ENCODE peak calls at places on chromosome 18, in five cellular contexts. One of them, this sample, is unnamed.

GRCh38 chr18:23504720-23505119 is 1.4 kb downstream of the RMC1 start:
- DNase-seq in fibroblast of pulmonary artery: no peak
- DNase-seq in astrocyte: no peak
- DNase-seq in NB4: no peak
- DNase-seq in kidney: no peak
- DNase-seq in this sample: peak; percentile 82

GRCh38 chr18:78731423-78732032 is 248.1 kb upstream of the SALL3 start:
- DNase-seq in fibroblast of pulmonary artery: no peak
- DNase-seq in astrocyte: no peak
- DNase-seq in NB4: no peak
- DNase-seq in kidney: no peak
- DNase-seq in this sample: no peak

GRCh38 chr18:49658871-49659378 is 97.1 kb downstream of the LIPG start:
- DNase-seq in fibroblast of pulmonary artery: no peak
- DNase-seq in astrocyte: no peak
- DNase-seq in NB4: no peak
- DNase-seq in kidney: no peak
- DNase-seq in this sample: no peak

GRCh38 chr18:11989966-11990380 is 8.7 kb downstream of the IMPA2 start:
- DNase-seq in fibroblast of pulmonary artery: no peak
- DNase-seq in astrocyte: no peak
- DNase-seq in NB4: no peak
- DNase-seq in kidney: peak; percentile 91
- DNase-seq in this sample: no peak

GRCh38 chr18:34740101-34740500 is 30.0 kb downstream of the DTNA start:
- DNase-seq in fibroblast of pulmonary artery: no peak
- DNase-seq in astrocyte: no peak
- DNase-seq in NB4: no peak
- DNase-seq in kidney: no peak
- DNase-seq in this sample: no peak

GRCh38 chr18:13565228-13565627 is 161.1 kb downstream of the FAM210A start:
- DNase-seq in fibroblast of pulmonary artery: no peak
- DNase-seq in astrocyte: no peak
- DNase-seq in NB4: no peak
- DNase-seq in kidney: no peak
- DNase-seq in this sample: no peak

GRCh38 chr18:50231621-50232020 is 34.7 kb downstream of the CFAP53 start:
- DNase-seq in fibroblast of pulmonary artery: no peak
- DNase-seq in astrocyte: no peak
- DNase-seq in NB4: no peak
- DNase-seq in kidney: no peak
- DNase-seq in this sample: no peak

GRCh38 chr18:78448106-78448505 is 531.5 kb upstream of the SALL3 start:
- DNase-seq in fibroblast of pulmonary artery: no peak
- DNase-seq in astrocyte: no peak
- DNase-seq in NB4: no peak
- DNase-seq in kidney: no peak
- DNase-seq in this sample: no peak

GRCh38 chr18:23225518-23225917 is 90.2 kb downstream of the CABLES1 start:
- DNase-seq in fibroblast of pulmonary artery: peak; percentile 95
- DNase-seq in astrocyte: peak; percentile 98
- DNase-seq in NB4: no peak
- DNase-seq in kidney: no peak
- DNase-seq in this sample: no peak

GRCh38 chr18:3852321-3852720 is 402.3 kb downstream of the TGIF1 start:
- DNase-seq in fibroblast of pulmonary artery: no peak
- DNase-seq in astrocyte: no peak
- DNase-seq in NB4: peak; percentile 7
- DNase-seq in kidney: no peak
- DNase-seq in this sample: no peak

GRCh38 chr18:49563130-49563540 is 1.3 kb downstream of the LIPG start:
- DNase-seq in fibroblast of pulmonary artery: no peak
- DNase-seq in astrocyte: peak; percentile 47
- DNase-seq in NB4: peak; percentile 9
- DNase-seq in kidney: no peak
- DNase-seq in this sample: no peak

GRCh38 chr18:69518989-69519388 is 118.3 kb downstream of the DOK6 start:
- DNase-seq in fibroblast of pulmonary artery: peak; percentile 17
- DNase-seq in astrocyte: peak; percentile 22
- DNase-seq in NB4: no peak
- DNase-seq in kidney: no peak
- DNase-seq in this sample: no peak

GRCh38 chr18:79493801-79494211 is 98.1 kb downstream of the NFATC1 start:
- DNase-seq in fibroblast of pulmonary artery: no peak
- DNase-seq in astrocyte: no peak
- DNase-seq in NB4: no peak
- DNase-seq in kidney: peak; percentile 63
- DNase-seq in this sample: no peak

GRCh38 chr18:56748698-56749268 is 97.6 kb downstream of the WDR7 start:
- DNase-seq in fibroblast of pulmonary artery: peak; percentile 73
- DNase-seq in astrocyte: peak; percentile 11
- DNase-seq in NB4: peak; percentile 54
- DNase-seq in kidney: no peak
- DNase-seq in this sample: peak; percentile 33

GRCh38 chr18:9839806-9840205 is 46.0 kb upstream of the TXNDC2 start:
- DNase-seq in fibroblast of pulmonary artery: no peak
- DNase-seq in astrocyte: no peak
- DNase-seq in NB4: no peak
- DNase-seq in kidney: no peak
- DNase-seq in this sample: no peak

GRCh38 chr18:58669731-58670379 is 1.4 kb upstream of the MALT1 start:
- DNase-seq in fibroblast of pulmonary artery: peak; percentile 17
- DNase-seq in astrocyte: peak; percentile 89
- DNase-seq in NB4: peak; percentile 19
- DNase-seq in kidney: no peak
- DNase-seq in this sample: peak; percentile 63
- H3K4me3 ChIP-seq in fibroblast of pulmonary artery: no peak overlapping the region
- H3K4me3 ChIP-seq in astrocyte: peak overlapping the region; percentile 73
- H3K4me3 ChIP-seq in NB4: no peak overlapping the region
- H3K4me3 ChIP-seq in kidney: no peak overlapping the region
- H3K4me3 ChIP-seq in this sample: peak overlapping the region; percentile 67

GRCh38 chr18:61635901-61636528 is 256.8 kb downstream of the RNF152 start:
- DNase-seq in fibroblast of pulmonary artery: peak; percentile 70
- DNase-seq in astrocyte: peak; percentile 14
- DNase-seq in NB4: peak; percentile 47
- DNase-seq in kidney: peak; percentile 89
- DNase-seq in this sample: peak; percentile 61
- TF ChIP-seq CTCF in fibroblast of pulmonary artery: peak; percentile 94
- TF ChIP-seq CTCF in astrocyte: peak; percentile 78
- TF ChIP-seq CTCF in NB4: peak; percentile 87
- TF ChIP-seq CTCF in kidney: peak; percentile 77
- TF ChIP-seq CTCF in this sample: peak; percentile 75

DNA sequence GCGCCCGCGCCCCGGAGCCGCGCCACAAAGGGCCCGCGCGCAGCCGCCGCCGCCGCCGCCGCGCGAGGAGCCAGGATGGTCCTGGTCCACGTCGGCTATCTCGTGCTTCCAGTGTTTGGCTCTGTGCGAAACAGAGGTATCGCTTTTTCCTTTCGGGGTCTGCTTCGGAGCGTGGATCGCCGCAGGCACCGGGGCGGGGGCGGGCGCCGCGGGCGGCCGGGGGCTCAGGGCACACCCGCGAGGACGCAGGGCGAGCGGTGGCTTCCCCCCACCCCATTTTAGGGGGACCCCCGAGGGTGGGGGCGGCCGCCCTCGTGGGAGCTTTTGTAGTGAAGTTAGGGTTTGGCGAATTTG is 230.0 kb downstream of the HAUS1 start:
- DNase-seq in fibroblast of pulmonary artery: no peak
- DNase-seq in astrocyte: no peak
- DNase-seq in NB4: no peak
- DNase-seq in kidney: no peak
- DNase-seq in this sample: no peak
- H3K4me3 ChIP-seq in fibroblast of pulmonary artery: peak overlapping the region; percentile 19
- H3K4me3 ChIP-seq in astrocyte: peak overlapping the region; percentile 56
- H3K4me3 ChIP-seq in NB4: peak overlapping the region; percentile 26
- H3K4me3 ChIP-seq in kidney: peak overlapping the region; percentile 44
- H3K4me3 ChIP-seq in this sample: no peak overlapping the region

GRCh38 chr18:30623401-30624065 is 419.0 kb downstream of the DSC3 start:
- DNase-seq in fibroblast of pulmonary artery: no peak
- DNase-seq in astrocyte: peak; percentile 29
- DNase-seq in NB4: no peak
- DNase-seq in kidney: no peak
- DNase-seq in this sample: no peak

GRCh38 chr18:30625961-30626360 is 416.6 kb downstream of the DSC3 start:
- DNase-seq in fibroblast of pulmonary artery: no peak
- DNase-seq in astrocyte: no peak
- DNase-seq in NB4: no peak
- DNase-seq in kidney: no peak
- DNase-seq in this sample: no peak

GRCh38 chr18:30622635-30623034 is 419.9 kb downstream of the DSC3 start:
- DNase-seq in fibroblast of pulmonary artery: no peak
- DNase-seq in astrocyte: no peak
- DNase-seq in NB4: no peak
- DNase-seq in kidney: no peak
- DNase-seq in this sample: no peak

GRCh38 chr18:30618567-30618966 is 424.0 kb downstream of the DSC3 start:
- DNase-seq in fibroblast of pulmonary artery: no peak
- DNase-seq in astrocyte: no peak
- DNase-seq in NB4: no peak
- DNase-seq in kidney: no peak
- DNase-seq in this sample: no peak

DNA sequence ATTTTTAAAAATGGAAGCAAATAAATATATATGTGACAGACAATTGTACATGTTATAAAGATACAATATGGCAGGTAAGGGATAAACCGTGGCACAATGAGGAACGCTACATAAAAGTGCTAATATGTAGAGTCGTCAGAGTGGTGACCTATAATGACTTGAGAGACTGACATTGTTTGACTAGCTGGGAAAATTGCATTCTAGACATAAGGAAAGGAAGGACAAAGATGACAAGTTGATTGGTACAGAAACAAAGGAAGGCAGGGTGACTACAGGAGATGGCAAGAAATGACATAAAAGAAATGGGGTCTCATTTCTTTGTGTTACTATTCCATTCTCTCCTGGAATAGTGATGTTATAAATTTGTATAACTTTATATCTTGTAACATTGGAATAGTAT is 420.4 kb downstream of the DSC3 start:
- DNase-seq in fibroblast of pulmonary artery: no peak
- DNase-seq in astrocyte: no peak
- DNase-seq in NB4: no peak
- DNase-seq in kidney: no peak
- DNase-seq in this sample: no peak
- TF ChIP-seq CTCF in fibroblast of pulmonary artery: no peak
- TF ChIP-seq CTCF in astrocyte: no peak
- TF ChIP-seq CTCF in NB4: no peak
- TF ChIP-seq CTCF in kidney: no peak
- TF ChIP-seq CTCF in this sample: no peak